ENCODE peak calls at places on chromosomes 3 and 15, in eight cellular contexts. I, V, B, U, R, Z, C and H are unnamed samples.

GRCh38 chr15:60589253-60589652 is 110.3 kb upstream of the ICE2 start:
- DNase-seq in U (no peak), B (no peak), R (peak), Z (no peak), V (no peak), I (no peak), C (no peak), H (no peak)

GRCh38 chr3:184250167-184250828 is 826 bp downstream of the EEF1AKMT4 start:
- DNase-seq in R (peak), U (peak), C (peak), Z (peak), I (peak), B (peak), V (peak), H (peak)

GRCh38 chr15:76285241-76285825 is 25.9 kb downstream of the ETFA start:
- DNase-seq in U (no peak), Z (no peak), B (peak), V (peak), R (no peak), I (peak), C (no peak), H (no peak)

GRCh38 chr3:8739757-8740508 is 6.3 kb downstream of the CAV3 start:
- DNase-seq in V (peak), I (peak), C (no peak), Z (no peak), R (no peak), U (no peak), B (peak), H (peak)

GRCh38 chr15:40943764-40944365 is 9.4 kb upstream of the CHAC1 start:
- DNase-seq in B (no peak), V (no peak), I (no peak), R (no peak), Z (no peak), C (no peak), U (no peak), H (no peak)

GRCh38 chr15:44385344-44385942 is 42.0 kb upstream of the CTDSPL2 start:
- DNase-seq in R (no peak), I (no peak), V (no peak), C (no peak), B (peak), U (no peak), Z (no peak), H (no peak)

GRCh38 chr3:118292841-118293240 is 741.8 kb downstream of the IGSF11 start:
- DNase-seq in B (no peak), I (no peak), Z (no peak), R (no peak), V (no peak), U (no peak), C (no peak), H (no peak)

GRCh38 chr3:114887806-114888205 is 259.3 kb downstream of the ZBTB20 start:
- DNase-seq in I (no peak), Z (no peak), C (no peak), V (no peak), U (no peak), B (peak), R (no peak), H (peak)

GRCh38 chr3:136750209-136750921 is 1.8 kb downstream of the STAG1 start:
- DNase-seq in U (no peak), C (no peak), R (no peak), I (no peak), Z (no peak), B (peak), V (peak), H (no peak)

GRCh38 chr3:122921791-122922651 is 105.5 kb downstream of the SEMA5B start:
- DNase-seq in C (no peak), I (no peak), R (no peak), B (no peak), U (no peak), Z (no peak), V (no peak), H (no peak)
- TF ChIP-seq CTCF in C (peak), I (no peak), R (peak), B (no peak), U (no peak), Z (no peak), V (no peak), H (no peak)

DNA sequence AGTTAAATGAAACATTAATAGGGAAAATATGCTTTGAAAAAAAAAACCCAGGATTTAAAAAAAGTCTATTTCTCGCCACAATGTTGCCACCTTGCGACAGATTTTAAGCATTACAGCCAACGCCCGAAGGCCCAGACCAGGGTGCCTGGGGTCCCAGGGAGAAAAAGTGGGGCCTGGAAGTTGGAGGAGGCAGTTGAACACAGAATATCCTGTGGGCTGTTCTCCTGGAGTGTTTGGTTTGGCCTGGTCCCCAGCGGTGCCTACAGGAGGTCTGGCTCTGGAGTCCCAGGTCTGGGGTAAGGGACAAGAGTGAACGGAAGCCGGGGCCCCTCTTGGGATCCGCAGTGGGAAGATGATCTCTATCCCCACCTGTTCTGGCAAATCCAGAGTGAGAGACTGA is 3.4 kb downstream of the RNU6-1 start:
- DNase-seq in Z (peak), B (peak), R (peak), I (no peak), U (no peak), C (peak), V (peak), H (no peak)
- H3K4me3 ChIP-seq in Z (peak), B (no peak), R (peak), I (no peak), U (no peak), C (no peak), V (no peak), H (peak)

GRCh38 chr15:47983533-47983932 is 137.3 kb upstream of the SLC24A5 start:
- DNase-seq in I (no peak), B (no peak), R (no peak), Z (no peak), V (no peak), C (no peak), U (no peak), H (no peak)
- TF ChIP-seq CTCF in I (peak), B (no peak), R (no peak), Z (no peak), V (no peak), C (no peak), U (no peak), H (no peak)

DNA sequence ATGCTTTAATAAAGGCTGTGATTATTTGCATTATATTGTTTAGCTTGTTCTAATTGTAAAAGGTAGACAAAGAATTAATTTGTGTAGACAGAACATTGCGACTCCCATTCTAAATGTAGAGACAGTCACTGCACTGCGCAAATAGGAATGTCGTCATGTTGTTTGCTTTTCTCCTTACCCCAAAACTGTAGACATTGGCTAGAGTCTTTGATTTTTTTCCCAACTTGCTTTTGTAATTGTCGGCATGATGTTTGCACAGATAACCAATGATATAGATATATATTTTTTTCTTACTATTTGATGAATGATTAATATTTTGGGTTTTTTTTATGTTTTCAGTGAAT is 97.7 kb upstream of the SNRPN start:
- DNase-seq in C (no peak), Z (no peak), I (no peak), B (no peak), R (no peak), V (no peak), U (no peak), H (no peak)
- H3K4me3 ChIP-seq in C (no peak), Z (no peak), I (no peak), B (no peak), R (no peak), V (no peak), U (no peak), H (no peak)

DNA sequence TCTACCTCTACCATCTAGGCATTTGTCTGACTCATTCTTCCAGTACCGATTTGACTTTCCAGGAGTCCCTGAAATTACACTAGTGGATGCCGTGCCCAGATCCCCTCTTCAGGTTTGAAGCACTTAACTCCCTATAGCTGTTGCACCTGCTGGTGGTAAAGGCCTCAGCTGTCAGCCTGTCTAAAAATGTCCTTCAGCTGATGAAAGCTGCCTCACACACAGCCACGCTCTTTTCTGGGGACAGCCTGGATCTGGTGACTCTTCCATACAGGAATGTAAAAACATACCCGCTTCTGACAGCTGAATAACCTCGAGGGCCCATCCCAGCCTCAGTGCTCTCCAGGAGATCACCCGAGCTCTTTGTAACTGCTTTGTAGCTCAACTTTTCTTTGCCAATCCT is 534.2 kb upstream of the GRM7 start:
- DNase-seq in U (no peak), V (no peak), Z (no peak), R (no peak), C (no peak), I (no peak), B (no peak), H (no peak)
- TF ChIP-seq CTCF in U (no peak), V (no peak), Z (no peak), R (no peak), C (no peak), I (no peak), B (no peak), H (no peak)

GRCh38 chr15:88894348-88894818 is 961 bp downstream of the HAPLN3 start:
- DNase-seq in B (no peak), C (peak), U (no peak), Z (peak), I (no peak), V (peak), R (peak), H (no peak)
- H3K4me3 ChIP-seq in B (peak), C (no peak), U (no peak), Z (peak), I (peak), V (peak), R (peak), H (no peak)

DNA sequence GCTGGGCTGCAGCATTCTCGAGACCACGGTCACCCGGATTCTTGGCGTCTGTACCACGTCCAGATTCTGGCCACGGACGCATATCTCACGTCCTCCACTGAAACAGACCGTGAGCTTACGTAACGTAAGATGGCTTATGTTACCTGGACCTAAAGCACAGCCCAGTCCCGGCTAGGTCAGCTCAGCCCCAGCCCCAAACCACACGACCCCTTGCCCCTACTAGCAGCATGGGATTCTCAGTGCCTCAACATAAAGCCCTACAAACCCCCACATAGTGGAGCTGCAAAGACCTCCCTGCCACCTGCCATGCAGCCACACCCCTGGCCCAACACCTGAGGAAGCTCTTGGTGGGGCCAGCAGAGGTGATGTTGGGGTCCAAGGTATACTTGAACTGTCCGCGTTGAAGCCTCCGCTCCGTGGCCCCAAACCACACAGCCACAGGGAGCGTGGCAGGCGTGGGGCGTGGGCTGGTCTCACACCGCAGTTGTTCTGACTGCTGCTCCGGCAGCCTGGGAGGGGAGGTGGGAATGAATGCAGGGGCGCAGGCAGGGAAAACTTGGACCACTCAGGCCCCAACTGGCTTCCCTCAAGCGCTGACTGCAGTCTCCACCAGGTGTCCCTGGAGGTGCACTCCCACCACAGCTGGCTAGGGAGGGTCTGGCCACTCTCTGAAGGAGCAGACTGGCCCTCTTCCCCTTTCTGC is 14.5 kb downstream of the PLXNB1 start:
- DNase-seq in R (no peak), I (no peak), U (no peak), Z (no peak), C (no peak), B (no peak), V (no peak), H (no peak)
- TF ChIP-seq CTCF in R (no peak), I (peak), U (no peak), Z (no peak), C (no peak), B (no peak), V (no peak), H (no peak)

DNA sequence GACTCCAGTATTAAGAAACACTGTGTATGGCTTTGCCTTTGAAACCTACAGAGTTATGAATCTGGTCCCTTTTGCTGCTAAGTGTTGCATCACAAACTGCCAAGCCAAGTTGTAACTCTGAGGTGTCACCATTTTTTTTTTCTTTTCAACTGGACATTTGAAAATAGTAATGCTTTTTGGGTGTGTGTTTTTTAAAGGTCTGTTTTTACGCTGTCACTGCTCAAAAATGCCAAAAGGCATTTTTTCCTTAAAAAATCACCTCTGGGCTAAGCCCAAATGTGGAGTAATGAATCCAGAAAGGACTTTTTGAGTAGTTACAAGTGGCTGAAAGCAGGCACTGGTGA is 9.5 kb downstream of the SMAD3 start:
- DNase-seq in C (no peak), U (no peak), B (peak), I (no peak), V (peak), Z (no peak), R (no peak), H (no peak)
- H3K4me3 ChIP-seq in C (no peak), U (no peak), B (no peak), I (no peak), V (no peak), Z (no peak), R (no peak), H (no peak)